ENCODE peak calls at places on chromosomes 1 and 21, in nine cellular contexts. One of them, this sample, is unnamed.

GRCh38 chr21:41961753-41962152 is 7.9 kb upstream of the C2CD2 start:
- DNase-seq in heart left ventricle: no peak
- DNase-seq in GM23338: no peak
- DNase-seq in cardiac muscle cell: no peak
- DNase-seq in psoas muscle: no peak
- DNase-seq in naive thymus-derived CD4-positive, alpha-beta T cell: no peak
- DNase-seq in stomach: no peak
- DNase-seq in lower lobe of right lung: no peak
- DNase-seq in fibroblast of lung: no peak
- DNase-seq in this sample: no peak

GRCh38 chr1:243325305-243325890 is 69.6 kb downstream of the SDCCAG8 start:
- DNase-seq in heart left ventricle: no peak
- DNase-seq in GM23338: peak; percentile 70
- DNase-seq in cardiac muscle cell: peak; percentile 55
- DNase-seq in psoas muscle: no peak
- DNase-seq in naive thymus-derived CD4-positive, alpha-beta T cell: peak; percentile 44
- DNase-seq in stomach: no peak
- DNase-seq in lower lobe of right lung: no peak
- DNase-seq in fibroblast of lung: peak; percentile 81
- DNase-seq in this sample: no peak

GRCh38 chr1:38885092-38885491 is 3.7 kb upstream of the GJA9 start:
- DNase-seq in heart left ventricle: no peak
- DNase-seq in GM23338: no peak
- DNase-seq in cardiac muscle cell: no peak
- DNase-seq in psoas muscle: no peak
- DNase-seq in naive thymus-derived CD4-positive, alpha-beta T cell: no peak
- DNase-seq in stomach: no peak
- DNase-seq in lower lobe of right lung: no peak
- DNase-seq in fibroblast of lung: no peak
- DNase-seq in this sample: no peak

GRCh38 chr1:93554883-93555872 is 107.3 kb downstream of the FNBP1L start:
- DNase-seq in heart left ventricle: no peak
- DNase-seq in GM23338: no peak
- DNase-seq in cardiac muscle cell: peak; percentile 33
- DNase-seq in psoas muscle: no peak
- DNase-seq in naive thymus-derived CD4-positive, alpha-beta T cell: no peak
- DNase-seq in stomach: no peak
- DNase-seq in lower lobe of right lung: no peak
- DNase-seq in fibroblast of lung: no peak
- DNase-seq in this sample: no peak

GRCh38 chr1:174414205-174414604 is 33.6 kb upstream of the GPR52 start:
- DNase-seq in heart left ventricle: no peak
- DNase-seq in GM23338: no peak
- DNase-seq in cardiac muscle cell: no peak
- DNase-seq in psoas muscle: no peak
- DNase-seq in naive thymus-derived CD4-positive, alpha-beta T cell: no peak
- DNase-seq in stomach: no peak
- DNase-seq in lower lobe of right lung: no peak
- DNase-seq in fibroblast of lung: no peak
- DNase-seq in this sample: no peak

GRCh38 chr1:43414634-43415223 is 25.0 kb downstream of the SZT2 start:
- DNase-seq in heart left ventricle: peak; percentile 44
- DNase-seq in GM23338: peak; percentile 91
- DNase-seq in cardiac muscle cell: peak; percentile 68
- DNase-seq in psoas muscle: peak; percentile 48
- DNase-seq in naive thymus-derived CD4-positive, alpha-beta T cell: peak; percentile 71
- DNase-seq in stomach: peak; percentile 67
- DNase-seq in lower lobe of right lung: no peak
- DNase-seq in fibroblast of lung: peak; percentile 62
- DNase-seq in this sample: peak; percentile 31

GRCh38 chr1:153771241-153771640 is 4.0 kb upstream of the SLC27A3 start:
- DNase-seq in heart left ventricle: no peak
- DNase-seq in GM23338: no peak
- DNase-seq in cardiac muscle cell: no peak
- DNase-seq in psoas muscle: no peak
- DNase-seq in naive thymus-derived CD4-positive, alpha-beta T cell: no peak
- DNase-seq in stomach: no peak
- DNase-seq in lower lobe of right lung: no peak
- DNase-seq in fibroblast of lung: no peak
- DNase-seq in this sample: no peak

GRCh38 chr21:37582613-37583012 is 216.0 kb downstream of the DYRK1A start:
- DNase-seq in heart left ventricle: no peak
- DNase-seq in GM23338: peak; percentile 40
- DNase-seq in cardiac muscle cell: peak; percentile 60
- DNase-seq in psoas muscle: no peak
- DNase-seq in naive thymus-derived CD4-positive, alpha-beta T cell: no peak
- DNase-seq in stomach: no peak
- DNase-seq in lower lobe of right lung: no peak
- DNase-seq in fibroblast of lung: peak; percentile 81
- DNase-seq in this sample: no peak

GRCh38 chr1:68199603-68200002 is 32.7 kb downstream of the WLS start:
- DNase-seq in heart left ventricle: no peak
- DNase-seq in GM23338: no peak
- DNase-seq in cardiac muscle cell: no peak
- DNase-seq in psoas muscle: no peak
- DNase-seq in naive thymus-derived CD4-positive, alpha-beta T cell: no peak
- DNase-seq in stomach: no peak
- DNase-seq in lower lobe of right lung: no peak
- DNase-seq in fibroblast of lung: no peak
- DNase-seq in this sample: no peak

GRCh38 chr1:33025180-33025569 is 11.5 kb downstream of the AK2 start:
- DNase-seq in heart left ventricle: no peak
- DNase-seq in GM23338: no peak
- DNase-seq in cardiac muscle cell: no peak
- DNase-seq in psoas muscle: no peak
- DNase-seq in naive thymus-derived CD4-positive, alpha-beta T cell: no peak
- DNase-seq in stomach: no peak
- DNase-seq in lower lobe of right lung: no peak
- DNase-seq in fibroblast of lung: no peak
- DNase-seq in this sample: no peak

GRCh38 chr21:33024278-33025103 is 1.2 kb upstream of the OLIG2 start:
- DNase-seq in heart left ventricle: no peak
- DNase-seq in GM23338: peak; percentile 45
- DNase-seq in cardiac muscle cell: no peak
- DNase-seq in psoas muscle: no peak
- DNase-seq in naive thymus-derived CD4-positive, alpha-beta T cell: no peak
- DNase-seq in stomach: no peak
- DNase-seq in lower lobe of right lung: no peak
- DNase-seq in fibroblast of lung: no peak
- DNase-seq in this sample: no peak

GRCh38 chr1:221910222-221910621 is 168.3 kb upstream of the DUSP10 start:
- DNase-seq in heart left ventricle: no peak
- DNase-seq in GM23338: no peak
- DNase-seq in cardiac muscle cell: no peak
- DNase-seq in psoas muscle: no peak
- DNase-seq in naive thymus-derived CD4-positive, alpha-beta T cell: no peak
- DNase-seq in stomach: no peak
- DNase-seq in lower lobe of right lung: no peak
- DNase-seq in fibroblast of lung: no peak
- DNase-seq in this sample: no peak

GRCh38 chr1:2894381-2895041 is 93.0 kb upstream of the TTC34 start:
- DNase-seq in heart left ventricle: no peak
- DNase-seq in GM23338: no peak
- DNase-seq in cardiac muscle cell: no peak
- DNase-seq in psoas muscle: no peak
- DNase-seq in naive thymus-derived CD4-positive, alpha-beta T cell: peak; percentile 49
- DNase-seq in stomach: no peak
- DNase-seq in lower lobe of right lung: no peak
- DNase-seq in fibroblast of lung: no peak
- DNase-seq in this sample: no peak

GRCh38 chr1:41404308-41404755 is 43.1 kb downstream of the FOXO6 start:
- DNase-seq in heart left ventricle: no peak
- DNase-seq in GM23338: peak; percentile 90
- DNase-seq in cardiac muscle cell: peak; percentile 56
- DNase-seq in psoas muscle: no peak
- DNase-seq in naive thymus-derived CD4-positive, alpha-beta T cell: peak; percentile 8
- DNase-seq in stomach: no peak
- DNase-seq in lower lobe of right lung: no peak
- DNase-seq in fibroblast of lung: no peak
- DNase-seq in this sample: no peak

GRCh38 chr1:220881918-220882891 is 3.0 kb downstream of the HLX start:
- DNase-seq in heart left ventricle: peak; percentile 42
- DNase-seq in GM23338: peak; percentile 92
- DNase-seq in cardiac muscle cell: no peak
- DNase-seq in psoas muscle: peak; percentile 49
- DNase-seq in naive thymus-derived CD4-positive, alpha-beta T cell: no peak
- DNase-seq in stomach: no peak
- DNase-seq in lower lobe of right lung: no peak
- DNase-seq in fibroblast of lung: peak; percentile 82
- DNase-seq in this sample: no peak

GRCh38 chr1:220410681-220411080 is 117.3 kb upstream of the MARK1 start:
- DNase-seq in heart left ventricle: no peak
- DNase-seq in GM23338: no peak
- DNase-seq in cardiac muscle cell: no peak
- DNase-seq in psoas muscle: no peak
- DNase-seq in naive thymus-derived CD4-positive, alpha-beta T cell: no peak
- DNase-seq in stomach: no peak
- DNase-seq in lower lobe of right lung: no peak
- DNase-seq in fibroblast of lung: peak; percentile 2
- DNase-seq in this sample: no peak

GRCh38 chr1:227317541-227318002 is 720 bp downstream of the CDC42BPA start:
- DNase-seq in heart left ventricle: peak; percentile 36
- DNase-seq in GM23338: peak; percentile 82
- DNase-seq in cardiac muscle cell: peak; percentile 69
- DNase-seq in psoas muscle: peak; percentile 34
- DNase-seq in naive thymus-derived CD4-positive, alpha-beta T cell: peak; percentile 1
- DNase-seq in stomach: no peak
- DNase-seq in lower lobe of right lung: peak; percentile 57
- DNase-seq in fibroblast of lung: peak; percentile 73
- DNase-seq in this sample: no peak

GRCh38 chr1:227316941-227317540 is 1.3 kb downstream of the CDC42BPA start:
- DNase-seq in heart left ventricle: no peak
- DNase-seq in GM23338: no peak
- DNase-seq in cardiac muscle cell: peak; percentile 13
- DNase-seq in psoas muscle: no peak
- DNase-seq in naive thymus-derived CD4-positive, alpha-beta T cell: no peak
- DNase-seq in stomach: no peak
- DNase-seq in lower lobe of right lung: no peak
- DNase-seq in fibroblast of lung: peak; percentile 36
- DNase-seq in this sample: no peak

GRCh38 chr1:227314014-227314848 is 4.1 kb downstream of the CDC42BPA start:
- DNase-seq in heart left ventricle: no peak
- DNase-seq in GM23338: no peak
- DNase-seq in cardiac muscle cell: no peak
- DNase-seq in psoas muscle: no peak
- DNase-seq in naive thymus-derived CD4-positive, alpha-beta T cell: no peak
- DNase-seq in stomach: no peak
- DNase-seq in lower lobe of right lung: no peak
- DNase-seq in fibroblast of lung: no peak
- DNase-seq in this sample: no peak

GRCh38 chr1:227316456-227316855 is 1.8 kb downstream of the CDC42BPA start:
- DNase-seq in heart left ventricle: no peak
- DNase-seq in GM23338: no peak
- DNase-seq in cardiac muscle cell: no peak
- DNase-seq in psoas muscle: no peak
- DNase-seq in naive thymus-derived CD4-positive, alpha-beta T cell: no peak
- DNase-seq in stomach: no peak
- DNase-seq in lower lobe of right lung: no peak
- DNase-seq in fibroblast of lung: no peak
- DNase-seq in this sample: no peak

GRCh38 chr1:227315500-227316346 is 2.6 kb downstream of the CDC42BPA start:
- DNase-seq in heart left ventricle: peak; percentile 20
- DNase-seq in GM23338: peak; percentile 29
- DNase-seq in cardiac muscle cell: peak; percentile 56
- DNase-seq in psoas muscle: peak; percentile 19
- DNase-seq in naive thymus-derived CD4-positive, alpha-beta T cell: no peak
- DNase-seq in stomach: peak; percentile 33
- DNase-seq in lower lobe of right lung: no peak
- DNase-seq in fibroblast of lung: peak; percentile 84
- DNase-seq in this sample: no peak
- H3K27ac ChIP-seq in heart left ventricle: peak overlapping the region; percentile 93
- H3K27ac ChIP-seq in GM23338: no peak overlapping the region
- H3K27ac ChIP-seq in cardiac muscle cell: no peak overlapping the region
- H3K27ac ChIP-seq in psoas muscle: peak overlapping the region; percentile 95
- H3K27ac ChIP-seq in naive thymus-derived CD4-positive, alpha-beta T cell: no peak overlapping the region
- H3K27ac ChIP-seq in stomach: peak overlapping the region; percentile 98
- H3K27ac ChIP-seq in lower lobe of right lung: no peak overlapping the region
- H3K27ac ChIP-seq in fibroblast of lung: peak overlapping the region; percentile 80
- H3K27ac ChIP-seq in this sample: no peak overlapping the region

GRCh38 chr1:1780598-1781525 is 2.6 kb upstream of the NADK start:
- DNase-seq in heart left ventricle: no peak
- DNase-seq in GM23338: no peak
- DNase-seq in cardiac muscle cell: no peak
- DNase-seq in psoas muscle: no peak
- DNase-seq in naive thymus-derived CD4-positive, alpha-beta T cell: no peak
- DNase-seq in stomach: no peak
- DNase-seq in lower lobe of right lung: peak; percentile 42
- DNase-seq in fibroblast of lung: no peak
- DNase-seq in this sample: no peak
- H3K4me3 ChIP-seq in heart left ventricle: no peak overlapping the region
- H3K4me3 ChIP-seq in GM23338: peak overlapping the region; percentile 89
- H3K4me3 ChIP-seq in cardiac muscle cell: no peak overlapping the region
- H3K4me3 ChIP-seq in psoas muscle: no peak overlapping the region
- H3K4me3 ChIP-seq in naive thymus-derived CD4-positive, alpha-beta T cell: peak overlapping the region; percentile 74
- H3K4me3 ChIP-seq in stomach: no peak overlapping the region
- H3K4me3 ChIP-seq in lower lobe of right lung: peak overlapping the region; percentile 87
- H3K4me3 ChIP-seq in fibroblast of lung: no peak overlapping the region
- H3K4me3 ChIP-seq in this sample: no peak overlapping the region

GRCh38 chr1:89989099-89989498 is 5.8 kb upstream of the ZNF326 start:
- DNase-seq in heart left ventricle: no peak
- DNase-seq in GM23338: no peak
- DNase-seq in cardiac muscle cell: no peak
- DNase-seq in psoas muscle: no peak
- DNase-seq in naive thymus-derived CD4-positive, alpha-beta T cell: no peak
- DNase-seq in stomach: no peak
- DNase-seq in lower lobe of right lung: no peak
- DNase-seq in fibroblast of lung: no peak
- DNase-seq in this sample: no peak
- H3K4me1 ChIP-seq in heart left ventricle: no peaks in the 10 kb centered on the region
- H3K4me1 ChIP-seq in GM23338: peaks cover 5% of the 10 kb centered on the region
- H3K4me1 ChIP-seq in cardiac muscle cell: peaks cover 12% of the 10 kb centered on the region
- H3K4me1 ChIP-seq in psoas muscle: peaks cover 3% of the 10 kb centered on the region
- H3K4me1 ChIP-seq in naive thymus-derived CD4-positive, alpha-beta T cell: no peaks in the 10 kb centered on the region
- H3K4me1 ChIP-seq in stomach: peaks cover 4% of the 10 kb centered on the region
- H3K4me1 ChIP-seq in lower lobe of right lung: no peaks in the 10 kb centered on the region
- H3K4me1 ChIP-seq in fibroblast of lung: no peaks in the 10 kb centered on the region
- H3K4me1 ChIP-seq in this sample: peaks cover 5% of the 10 kb centered on the region

DNA sequence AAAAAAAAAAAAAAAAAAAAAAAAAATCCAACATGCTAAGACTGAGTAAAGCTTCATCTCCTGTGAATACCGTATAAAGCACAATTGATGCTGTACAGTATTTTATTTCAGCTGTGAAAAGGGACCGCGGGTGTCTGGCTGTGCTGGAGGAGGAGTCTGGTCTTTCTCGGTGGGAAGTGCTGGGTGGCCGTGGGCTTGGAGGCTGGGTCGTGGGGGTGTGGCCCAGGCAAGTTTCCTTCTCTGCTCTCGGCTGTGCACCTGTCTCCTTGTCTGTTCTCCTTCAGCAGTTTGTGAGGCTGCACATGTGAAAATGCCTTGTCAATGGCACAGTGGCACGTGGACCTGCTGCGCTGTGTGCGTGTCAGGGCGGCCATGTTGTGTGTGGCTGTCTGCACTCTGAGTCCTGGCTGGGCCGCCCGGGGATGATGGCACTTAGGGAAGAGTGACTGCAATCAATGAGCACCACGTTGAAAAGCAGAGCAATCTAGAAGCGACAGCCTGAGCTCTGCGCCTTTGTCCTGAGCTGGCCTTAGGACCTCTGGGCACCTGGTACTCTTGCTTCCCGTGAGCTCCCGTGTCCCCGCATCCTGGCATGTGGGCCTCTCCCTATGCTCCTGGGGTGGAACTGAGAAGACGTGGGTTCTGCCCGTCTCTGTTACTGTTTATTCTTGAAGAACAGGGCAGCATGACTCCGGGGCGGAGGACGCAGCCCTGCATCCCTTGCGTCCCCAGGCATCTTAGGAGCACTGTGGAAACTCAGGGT is 14.5 kb downstream of the AGPAT3 start:
- DNase-seq in heart left ventricle: no peak
- DNase-seq in GM23338: no peak
- DNase-seq in cardiac muscle cell: no peak
- DNase-seq in psoas muscle: no peak
- DNase-seq in naive thymus-derived CD4-positive, alpha-beta T cell: no peak
- DNase-seq in stomach: no peak
- DNase-seq in lower lobe of right lung: no peak
- DNase-seq in fibroblast of lung: no peak
- DNase-seq in this sample: no peak
- H3K27ac ChIP-seq in heart left ventricle: no peak overlapping the region
- H3K27ac ChIP-seq in GM23338: no peak overlapping the region
- H3K27ac ChIP-seq in cardiac muscle cell: no peak overlapping the region
- H3K27ac ChIP-seq in psoas muscle: peak overlapping the region; percentile 80
- H3K27ac ChIP-seq in naive thymus-derived CD4-positive, alpha-beta T cell: no peak overlapping the region
- H3K27ac ChIP-seq in stomach: no peak overlapping the region
- H3K27ac ChIP-seq in lower lobe of right lung: peak overlapping the region; percentile 36
- H3K27ac ChIP-seq in fibroblast of lung: no peak overlapping the region
- H3K27ac ChIP-seq in this sample: no peak overlapping the region